ENCODE peak calls at places on chromosomes 4 and X, in nine cellular contexts. Y is NCI-H524; C is ureter; O is stimulated activated CD8-positive, alpha-beta memory T cell treated with anti-CD3 and anti-CD28 coated beads, Interleukin-2, amount 100 ng/mL, for 1 hour; U is activated CD4-positive, alpha-beta T cell treated with anti-CD3 and anti-CD28 coated beads, Interleukin-2, amount 10 ng/mL, durations not matched to agents 7 days and 5 days; H is GM13976; M is GM12891; P is fibroblast of mammary gland; T is NCI-H1092. N is an unnamed sample.

GRCh38 chr4:184441461-184442392 is 32.6 kb downstream of the IRF2 start:
- DNase-seq in Y (peak), C (no peak), O (no peak), U (no peak), H (no peak), M (no peak), P (peak), T (no peak), N (peak)

GRCh38 chr4:159155119-159155518 is 52.2 kb downstream of the RAPGEF2 start:
- DNase-seq in Y (no peak), C (no peak), O (no peak), U (no peak), H (no peak), M (no peak), P (no peak), T (no peak), N (no peak)

GRCh38 chr4:1043658-1044468 is 32.4 kb downstream of the FGFRL1 start:
- DNase-seq in Y (no peak), C (peak), O (no peak), U (no peak), H (no peak), M (no peak), P (peak), T (no peak), N (peak)

GRCh38 chr4:18291313-18291712 is 269.8 kb upstream of the LCORL start:
- DNase-seq in Y (no peak), C (no peak), O (no peak), U (no peak), H (no peak), M (no peak), P (no peak), T (no peak), N (no peak)

GRCh38 chrX:133364201-133364600 is 51.1 kb downstream of the GPC4 start:
- DNase-seq in Y (no peak), C (no peak), O (no peak), U (no peak), H (no peak), M (no peak), P (no peak), T (no peak), N (no peak)

GRCh38 chr4:84565951-84566350 is 17.0 kb upstream of the CDS1 start:
- DNase-seq in Y (no peak), C (no peak), O (no peak), U (no peak), H (no peak), M (no peak), P (no peak), T (no peak), N (no peak)

GRCh38 chr4:120000591-120001296 is 65.9 kb downstream of the MAD2L1 start:
- DNase-seq in Y (no peak), C (no peak), O (no peak), U (no peak), H (no peak), M (no peak), P (no peak), T (no peak), N (no peak)

GRCh38 chr4:8221476-8221875 is 22.4 kb downstream of the SH3TC1 start:
- DNase-seq in Y (no peak), C (no peak), O (no peak), U (no peak), H (peak), M (no peak), P (peak), T (no peak), N (no peak)

GRCh38 chr4:112251044-112251632 is 19.6 kb downstream of the AP1AR start:
- DNase-seq in Y (peak), C (no peak), O (no peak), U (no peak), H (no peak), M (no peak), P (peak), T (no peak), N (no peak)

GRCh38 chr4:185847352-185848078 is 35.5 kb upstream of the SORBS2 start:
- DNase-seq in Y (peak), C (no peak), O (no peak), U (no peak), H (no peak), M (no peak), P (peak), T (no peak), N (peak)

GRCh38 chr4:113708250-113708649 is 53.3 kb downstream of the CAMK2D start:
- DNase-seq in Y (no peak), C (no peak), O (no peak), U (no peak), H (no peak), M (no peak), P (peak), T (peak), N (no peak)

GRCh38 chr4:26297219-26297618 is 23.6 kb upstream of the RBPJ start:
- DNase-seq in Y (no peak), C (no peak), O (no peak), U (no peak), H (no peak), M (no peak), P (no peak), T (no peak), N (no peak)

GRCh38 chr4:98433608-98434198 is 172.5 kb downstream of the RAP1GDS1 start:
- DNase-seq in Y (no peak), C (no peak), O (no peak), U (no peak), H (no peak), M (no peak), P (no peak), T (no peak), N (no peak)